ENCODE peak calls at places on chromosome 2, in ten cellular contexts. One of them, this sample, is unnamed.
A peak's percentile ranks its signal among the peaks of the same experiment; 100 is the strongest.

GRCh38 chr2:9294764-9295163 is 88.2 kb downstream of the ASAP2 start:
- DNase-seq in fibroblast of pulmonary artery: no peak
- DNase-seq in astrocyte of the spinal cord: no peak
- DNase-seq in BJ: no peak
- DNase-seq in left ventricle myocardium inferior: no peak
- DNase-seq in IMR-90: no peak
- DNase-seq in esophagus squamous epithelium: no peak
- DNase-seq in cardiac fibroblast: no peak
- DNase-seq in MM.1S: no peak
- DNase-seq in fibroblast of the aortic adventitia: no peak
- DNase-seq in this sample: no peak

GRCh38 chr2:48727560-48727959 is 28.0 kb downstream of the LHCGR start:
- DNase-seq in fibroblast of pulmonary artery: no peak
- DNase-seq in astrocyte of the spinal cord: no peak
- DNase-seq in BJ: no peak
- DNase-seq in left ventricle myocardium inferior: no peak
- DNase-seq in IMR-90: no peak
- DNase-seq in esophagus squamous epithelium: no peak
- DNase-seq in cardiac fibroblast: peak; percentile 51
- DNase-seq in MM.1S: no peak
- DNase-seq in fibroblast of the aortic adventitia: no peak
- DNase-seq in this sample: no peak

GRCh38 chr2:9699139-9699823 is 68.5 kb upstream of the YWHAQ start:
- DNase-seq in fibroblast of pulmonary artery: peak; percentile 64
- DNase-seq in astrocyte of the spinal cord: peak; percentile 81
- DNase-seq in BJ: peak; percentile 37
- DNase-seq in left ventricle myocardium inferior: no peak
- DNase-seq in IMR-90: peak; percentile 86
- DNase-seq in esophagus squamous epithelium: no peak
- DNase-seq in cardiac fibroblast: peak; percentile 79
- DNase-seq in MM.1S: no peak
- DNase-seq in fibroblast of the aortic adventitia: peak; percentile 73
- DNase-seq in this sample: no peak

GRCh38 chr2:128776461-128776971 is 457.8 kb upstream of the HS6ST1 start:
- DNase-seq in fibroblast of pulmonary artery: no peak
- DNase-seq in astrocyte of the spinal cord: no peak
- DNase-seq in BJ: no peak
- DNase-seq in left ventricle myocardium inferior: no peak
- DNase-seq in IMR-90: no peak
- DNase-seq in esophagus squamous epithelium: no peak
- DNase-seq in cardiac fibroblast: no peak
- DNase-seq in MM.1S: no peak
- DNase-seq in fibroblast of the aortic adventitia: no peak
- DNase-seq in this sample: no peak

GRCh38 chr2:2056531-2056930 is 274.5 kb downstream of the MYT1L start:
- DNase-seq in fibroblast of pulmonary artery: no peak
- DNase-seq in astrocyte of the spinal cord: no peak
- DNase-seq in BJ: no peak
- DNase-seq in left ventricle myocardium inferior: no peak
- DNase-seq in IMR-90: no peak
- DNase-seq in esophagus squamous epithelium: no peak
- DNase-seq in cardiac fibroblast: no peak
- DNase-seq in MM.1S: no peak
- DNase-seq in fibroblast of the aortic adventitia: no peak
- DNase-seq in this sample: no peak

GRCh38 chr2:29269095-29270090 is 154.2 kb downstream of the CLIP4 start:
- DNase-seq in fibroblast of pulmonary artery: no peak
- DNase-seq in astrocyte of the spinal cord: no peak
- DNase-seq in BJ: no peak
- DNase-seq in left ventricle myocardium inferior: no peak
- DNase-seq in IMR-90: no peak
- DNase-seq in esophagus squamous epithelium: no peak
- DNase-seq in cardiac fibroblast: no peak
- DNase-seq in MM.1S: no peak
- DNase-seq in fibroblast of the aortic adventitia: no peak
- DNase-seq in this sample: no peak

GRCh38 chr2:217723078-217723477 is 279.7 kb downstream of the TNS1 start:
- DNase-seq in fibroblast of pulmonary artery: peak; percentile 60
- DNase-seq in astrocyte of the spinal cord: no peak
- DNase-seq in BJ: peak; percentile 79
- DNase-seq in left ventricle myocardium inferior: no peak
- DNase-seq in IMR-90: peak; percentile 72
- DNase-seq in esophagus squamous epithelium: no peak
- DNase-seq in cardiac fibroblast: peak; percentile 51
- DNase-seq in MM.1S: no peak
- DNase-seq in fibroblast of the aortic adventitia: peak; percentile 43
- DNase-seq in this sample: no peak

GRCh38 chr2:238344517-238344916 is 24.2 kb downstream of the TRAF3IP1 start:
- DNase-seq in fibroblast of pulmonary artery: no peak
- DNase-seq in astrocyte of the spinal cord: no peak
- DNase-seq in BJ: no peak
- DNase-seq in left ventricle myocardium inferior: no peak
- DNase-seq in IMR-90: peak; percentile 15
- DNase-seq in esophagus squamous epithelium: no peak
- DNase-seq in cardiac fibroblast: peak; percentile 40
- DNase-seq in MM.1S: no peak
- DNase-seq in fibroblast of the aortic adventitia: no peak
- DNase-seq in this sample: no peak

GRCh38 chr2:95056044-95056443 is 30.5 kb downstream of the MAL start:
- DNase-seq in fibroblast of pulmonary artery: no peak
- DNase-seq in astrocyte of the spinal cord: no peak
- DNase-seq in BJ: no peak
- DNase-seq in left ventricle myocardium inferior: no peak
- DNase-seq in IMR-90: no peak
- DNase-seq in esophagus squamous epithelium: no peak
- DNase-seq in cardiac fibroblast: no peak
- DNase-seq in MM.1S: no peak
- DNase-seq in fibroblast of the aortic adventitia: no peak
- DNase-seq in this sample: no peak

GRCh38 chr2:118842687-118843491 is 4.6 kb downstream of the EN1 start:
- DNase-seq in fibroblast of pulmonary artery: no peak
- DNase-seq in astrocyte of the spinal cord: no peak
- DNase-seq in BJ: no peak
- DNase-seq in left ventricle myocardium inferior: no peak
- DNase-seq in IMR-90: no peak
- DNase-seq in esophagus squamous epithelium: no peak
- DNase-seq in cardiac fibroblast: no peak
- DNase-seq in MM.1S: no peak
- DNase-seq in fibroblast of the aortic adventitia: no peak
- DNase-seq in this sample: no peak

GRCh38 chr2:196112408-196113039 is 43.9 kb upstream of the DNAH7 start:
- DNase-seq in fibroblast of pulmonary artery: peak; percentile 88
- DNase-seq in astrocyte of the spinal cord: peak; percentile 84
- DNase-seq in BJ: no peak
- DNase-seq in left ventricle myocardium inferior: no peak
- DNase-seq in IMR-90: peak; percentile 81
- DNase-seq in esophagus squamous epithelium: no peak
- DNase-seq in cardiac fibroblast: peak; percentile 97
- DNase-seq in MM.1S: no peak
- DNase-seq in fibroblast of the aortic adventitia: peak; percentile 94
- DNase-seq in this sample: peak; percentile 56

GRCh38 chr2:208025814-208026184 is 472 bp upstream of the PLEKHM3 start:
- DNase-seq in fibroblast of pulmonary artery: no peak
- DNase-seq in astrocyte of the spinal cord: no peak
- DNase-seq in BJ: no peak
- DNase-seq in left ventricle myocardium inferior: no peak
- DNase-seq in IMR-90: no peak
- DNase-seq in esophagus squamous epithelium: no peak
- DNase-seq in cardiac fibroblast: no peak
- DNase-seq in MM.1S: no peak
- DNase-seq in fibroblast of the aortic adventitia: no peak
- DNase-seq in this sample: no peak

DNA sequence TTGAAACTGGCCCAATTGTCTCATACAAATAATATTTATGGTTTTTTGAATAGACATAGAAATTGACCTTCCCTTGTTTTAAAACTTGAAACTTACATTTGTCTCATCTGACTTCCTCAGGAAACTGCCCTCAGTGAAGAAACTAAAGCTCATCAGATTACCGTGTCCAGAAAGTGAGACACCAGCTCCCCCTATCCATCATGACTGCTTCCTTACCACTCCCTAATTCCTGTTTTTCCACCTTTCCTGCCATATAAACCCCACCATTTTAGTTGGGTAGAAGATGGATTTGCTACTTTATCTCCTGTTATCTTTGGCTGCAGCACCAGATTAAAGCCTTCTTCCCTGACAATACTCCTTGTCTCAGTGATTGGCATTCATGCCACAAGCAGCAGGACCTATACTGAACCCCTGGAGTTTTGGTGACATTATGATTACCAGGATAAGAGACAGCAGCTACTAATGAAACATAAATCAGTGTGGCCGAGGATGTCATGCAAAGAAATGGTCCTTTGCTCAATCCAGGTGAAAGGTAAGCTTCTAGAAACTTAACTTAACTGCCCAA is 1627.6 kb upstream of the ZEB2 start:
- DNase-seq in fibroblast of pulmonary artery: peak; percentile 13
- DNase-seq in astrocyte of the spinal cord: no peak
- DNase-seq in BJ: no peak
- DNase-seq in left ventricle myocardium inferior: no peak
- DNase-seq in IMR-90: no peak
- DNase-seq in esophagus squamous epithelium: no peak
- DNase-seq in cardiac fibroblast: peak; percentile 5
- DNase-seq in MM.1S: no peak
- DNase-seq in fibroblast of the aortic adventitia: peak; percentile 2
- DNase-seq in this sample: no peak
- TF ChIP-seq CTCF in fibroblast of pulmonary artery: peak; percentile 28
- TF ChIP-seq CTCF in astrocyte of the spinal cord: peak; percentile 12
- TF ChIP-seq CTCF in BJ: no peak
- TF ChIP-seq CTCF in left ventricle myocardium inferior: no peak
- TF ChIP-seq CTCF in IMR-90: no peak
- TF ChIP-seq CTCF in esophagus squamous epithelium: no peak
- TF ChIP-seq CTCF in cardiac fibroblast: peak; percentile 6
- TF ChIP-seq CTCF in MM.1S: no peak
- TF ChIP-seq CTCF in fibroblast of the aortic adventitia: peak; percentile 17
- TF ChIP-seq CTCF in this sample: no peak

DNA sequence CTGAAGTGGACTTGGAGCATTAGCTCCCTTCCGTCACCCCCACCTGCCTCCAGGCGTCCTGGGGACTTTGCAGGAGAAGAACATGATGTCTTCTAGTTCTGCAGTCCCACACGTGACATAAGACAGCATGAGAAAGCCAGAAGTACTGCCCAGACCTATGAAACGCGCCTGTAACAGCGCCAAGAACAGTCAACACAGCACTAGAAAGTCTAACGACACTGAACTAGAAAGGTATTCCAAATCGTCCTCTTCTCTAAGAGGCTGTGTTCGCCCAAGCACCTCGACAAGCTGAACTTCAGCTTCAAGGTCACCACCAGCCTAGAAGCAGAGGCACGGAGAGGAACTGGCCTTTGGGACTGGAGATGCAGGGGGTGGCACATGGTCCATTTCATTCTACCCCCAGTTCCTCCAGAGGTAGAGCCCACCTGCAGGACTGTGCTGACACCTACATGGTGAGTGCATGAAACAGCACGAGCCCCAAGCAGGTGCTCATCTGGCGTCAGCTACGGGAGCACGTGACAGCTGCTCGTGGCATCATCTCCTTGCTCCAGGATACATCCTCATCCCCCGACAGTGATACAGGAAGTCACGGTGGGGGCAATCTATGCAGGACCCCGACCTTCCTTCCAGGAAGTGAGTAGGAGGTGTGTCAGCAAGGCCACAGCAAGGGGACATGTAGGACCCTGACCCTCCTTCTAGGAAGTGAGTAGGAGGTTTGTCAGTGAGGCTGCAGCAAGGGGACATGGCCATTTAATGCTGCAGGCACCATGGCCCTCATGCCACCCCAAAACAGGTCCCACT is 3.7 kb downstream of the HDAC4 start:
- DNase-seq in fibroblast of pulmonary artery: no peak
- DNase-seq in astrocyte of the spinal cord: no peak
- DNase-seq in BJ: no peak
- DNase-seq in left ventricle myocardium inferior: no peak
- DNase-seq in IMR-90: no peak
- DNase-seq in esophagus squamous epithelium: no peak
- DNase-seq in cardiac fibroblast: no peak
- DNase-seq in MM.1S: no peak
- DNase-seq in fibroblast of the aortic adventitia: no peak
- DNase-seq in this sample: no peak
- TF ChIP-seq CTCF in fibroblast of pulmonary artery: no peak
- TF ChIP-seq CTCF in astrocyte of the spinal cord: no peak
- TF ChIP-seq CTCF in BJ: no peak
- TF ChIP-seq CTCF in left ventricle myocardium inferior: peak; percentile 37
- TF ChIP-seq CTCF in IMR-90: no peak
- TF ChIP-seq CTCF in esophagus squamous epithelium: no peak
- TF ChIP-seq CTCF in cardiac fibroblast: peak; percentile 3
- TF ChIP-seq CTCF in MM.1S: no peak
- TF ChIP-seq CTCF in fibroblast of the aortic adventitia: no peak
- TF ChIP-seq CTCF in this sample: no peak

GRCh38 chr2:190996338-190996946 is 17.5 kb downstream of the STAT1 start:
- DNase-seq in fibroblast of pulmonary artery: peak; percentile 56
- DNase-seq in astrocyte of the spinal cord: no peak
- DNase-seq in BJ: no peak
- DNase-seq in left ventricle myocardium inferior: peak; percentile 18
- DNase-seq in IMR-90: peak; percentile 34
- DNase-seq in esophagus squamous epithelium: no peak
- DNase-seq in cardiac fibroblast: peak; percentile 53
- DNase-seq in MM.1S: peak; percentile 54
- DNase-seq in fibroblast of the aortic adventitia: peak; percentile 41
- DNase-seq in this sample: no peak
- TF ChIP-seq CTCF in fibroblast of pulmonary artery: peak; percentile 88
- TF ChIP-seq CTCF in astrocyte of the spinal cord: peak; percentile 80
- TF ChIP-seq CTCF in BJ: peak; percentile 72
- TF ChIP-seq CTCF in left ventricle myocardium inferior: peak; percentile 70
- TF ChIP-seq CTCF in IMR-90: peak; percentile 57
- TF ChIP-seq CTCF in esophagus squamous epithelium: peak; percentile 19
- TF ChIP-seq CTCF in cardiac fibroblast: peak; percentile 84
- TF ChIP-seq CTCF in MM.1S: peak; percentile 63
- TF ChIP-seq CTCF in fibroblast of the aortic adventitia: peak; percentile 79
- TF ChIP-seq CTCF in this sample: peak; percentile 63

GRCh38 chr2:135999899-136000298 is 14.5 kb upstream of the DARS1 start:
- DNase-seq in fibroblast of pulmonary artery: no peak
- DNase-seq in astrocyte of the spinal cord: no peak
- DNase-seq in BJ: no peak
- DNase-seq in left ventricle myocardium inferior: no peak
- DNase-seq in IMR-90: no peak
- DNase-seq in esophagus squamous epithelium: no peak
- DNase-seq in cardiac fibroblast: no peak
- DNase-seq in MM.1S: no peak
- DNase-seq in fibroblast of the aortic adventitia: no peak
- DNase-seq in this sample: no peak

GRCh38 chr2:135994281-135994680 is 8.9 kb upstream of the DARS1 start:
- DNase-seq in fibroblast of pulmonary artery: no peak
- DNase-seq in astrocyte of the spinal cord: no peak
- DNase-seq in BJ: no peak
- DNase-seq in left ventricle myocardium inferior: no peak
- DNase-seq in IMR-90: no peak
- DNase-seq in esophagus squamous epithelium: no peak
- DNase-seq in cardiac fibroblast: no peak
- DNase-seq in MM.1S: no peak
- DNase-seq in fibroblast of the aortic adventitia: no peak
- DNase-seq in this sample: no peak

GRCh38 chr2:135996304-135996703 is 10.9 kb upstream of the DARS1 start:
- DNase-seq in fibroblast of pulmonary artery: no peak
- DNase-seq in astrocyte of the spinal cord: no peak
- DNase-seq in BJ: no peak
- DNase-seq in left ventricle myocardium inferior: no peak
- DNase-seq in IMR-90: no peak
- DNase-seq in esophagus squamous epithelium: no peak
- DNase-seq in cardiac fibroblast: no peak
- DNase-seq in MM.1S: no peak
- DNase-seq in fibroblast of the aortic adventitia: no peak
- DNase-seq in this sample: no peak

GRCh38 chr2:135998842-135999241 is 13.4 kb upstream of the DARS1 start:
- DNase-seq in fibroblast of pulmonary artery: no peak
- DNase-seq in astrocyte of the spinal cord: no peak
- DNase-seq in BJ: no peak
- DNase-seq in left ventricle myocardium inferior: no peak
- DNase-seq in IMR-90: no peak
- DNase-seq in esophagus squamous epithelium: no peak
- DNase-seq in cardiac fibroblast: no peak
- DNase-seq in MM.1S: no peak
- DNase-seq in fibroblast of the aortic adventitia: no peak
- DNase-seq in this sample: no peak

GRCh38 chr2:135997380-135997779 is 12.0 kb upstream of the DARS1 start:
- DNase-seq in fibroblast of pulmonary artery: no peak
- DNase-seq in astrocyte of the spinal cord: no peak
- DNase-seq in BJ: no peak
- DNase-seq in left ventricle myocardium inferior: no peak
- DNase-seq in IMR-90: no peak
- DNase-seq in esophagus squamous epithelium: no peak
- DNase-seq in cardiac fibroblast: no peak
- DNase-seq in MM.1S: no peak
- DNase-seq in fibroblast of the aortic adventitia: no peak
- DNase-seq in this sample: no peak
- TF ChIP-seq CTCF in fibroblast of pulmonary artery: no peak
- TF ChIP-seq CTCF in astrocyte of the spinal cord: peak; percentile 12
- TF ChIP-seq CTCF in BJ: no peak
- TF ChIP-seq CTCF in left ventricle myocardium inferior: no peak
- TF ChIP-seq CTCF in IMR-90: no peak
- TF ChIP-seq CTCF in esophagus squamous epithelium: no peak
- TF ChIP-seq CTCF in cardiac fibroblast: no peak
- TF ChIP-seq CTCF in MM.1S: no peak
- TF ChIP-seq CTCF in fibroblast of the aortic adventitia: no peak
- TF ChIP-seq CTCF in this sample: no peak